ENCODE peak calls at places on chromosomes 3 and 15, in six cellular contexts. One of them, this sample, is unnamed.
A peak's percentile ranks its signal among the peaks of the same experiment; 100 is the strongest.

GRCh38 chr3:146715176-146715575 is 110.0 kb upstream of the PLSCR5 start:
- DNase-seq in HepG2: no peak
- DNase-seq in GM12878: no peak
- DNase-seq in HCT116: no peak
- DNase-seq in H1: no peak
- DNase-seq in SK-N-SH: no peak
- DNase-seq in this sample: peak; percentile 34

GRCh38 chr3:138241061-138241460 is 54.0 kb downstream of the ARMC8 start:
- DNase-seq in GM12878: no peak
- DNase-seq in HCT116: no peak
- DNase-seq in HepG2: no peak
- DNase-seq in H1: no peak
- DNase-seq in SK-N-SH: no peak
- DNase-seq in this sample: no peak

GRCh38 chr15:92809064-92809879 is 90.9 kb upstream of the CHD2 start:
- DNase-seq in HepG2: peak; percentile 95
- DNase-seq in SK-N-SH: peak; percentile 94
- DNase-seq in H1: peak; percentile 99
- DNase-seq in GM12878: peak; percentile 94
- DNase-seq in HCT116: peak; percentile 83
- DNase-seq in this sample: peak; percentile 99

GRCh38 chr3:1843111-1843510 is 255.6 kb upstream of the CNTN4 start:
- DNase-seq in HepG2: no peak
- DNase-seq in HCT116: no peak
- DNase-seq in SK-N-SH: no peak
- DNase-seq in H1: no peak
- DNase-seq in GM12878: no peak
- DNase-seq in this sample: no peak

GRCh38 chr3:143207338-143207961 is 87.9 kb downstream of the CHST2 start:
- DNase-seq in H1: no peak
- DNase-seq in HepG2: no peak
- DNase-seq in SK-N-SH: no peak
- DNase-seq in HCT116: no peak
- DNase-seq in GM12878: peak; percentile 95
- DNase-seq in this sample: no peak

GRCh38 chr3:23702198-23702597 is 103.6 kb upstream of the UBE2E1 start:
- DNase-seq in H1: no peak
- DNase-seq in SK-N-SH: no peak
- DNase-seq in GM12878: no peak
- DNase-seq in HCT116: no peak
- DNase-seq in HepG2: no peak
- DNase-seq in this sample: peak; percentile 9

GRCh38 chr3:38268522-38268921 is 2.9 kb downstream of the SLC22A13 start:
- DNase-seq in HepG2: no peak
- DNase-seq in H1: no peak
- DNase-seq in HCT116: no peak
- DNase-seq in GM12878: no peak
- DNase-seq in SK-N-SH: no peak
- DNase-seq in this sample: no peak

GRCh38 chr3:86990171-86990733 is 697 bp downstream of the VGLL3 start:
- DNase-seq in GM12878: no peak
- DNase-seq in H1: peak; percentile 78
- DNase-seq in HepG2: no peak
- DNase-seq in HCT116: no peak
- DNase-seq in SK-N-SH: peak; percentile 19
- DNase-seq in this sample: no peak

GRCh38 chr15:60760646-60761504 is 281.9 kb upstream of the ICE2 start:
- DNase-seq in HCT116: no peak
- DNase-seq in HepG2: no peak
- DNase-seq in GM12878: no peak
- DNase-seq in H1: no peak
- DNase-seq in SK-N-SH: no peak
- DNase-seq in this sample: no peak

GRCh38 chr15:60757273-60757672 is 278.3 kb upstream of the ICE2 start:
- DNase-seq in H1: no peak
- DNase-seq in SK-N-SH: no peak
- DNase-seq in HepG2: no peak
- DNase-seq in GM12878: no peak
- DNase-seq in HCT116: no peak
- DNase-seq in this sample: no peak

GRCh38 chr15:60758961-60759729 is 280.2 kb upstream of the ICE2 start:
- DNase-seq in GM12878: no peak
- DNase-seq in HepG2: no peak
- DNase-seq in HCT116: no peak
- DNase-seq in SK-N-SH: no peak
- DNase-seq in H1: no peak
- DNase-seq in this sample: no peak

GRCh38 chr15:60761505-60761845 is 282.5 kb upstream of the ICE2 start:
- DNase-seq in HCT116: no peak
- DNase-seq in GM12878: no peak
- DNase-seq in SK-N-SH: no peak
- DNase-seq in HepG2: no peak
- DNase-seq in H1: no peak
- DNase-seq in this sample: no peak

DNA sequence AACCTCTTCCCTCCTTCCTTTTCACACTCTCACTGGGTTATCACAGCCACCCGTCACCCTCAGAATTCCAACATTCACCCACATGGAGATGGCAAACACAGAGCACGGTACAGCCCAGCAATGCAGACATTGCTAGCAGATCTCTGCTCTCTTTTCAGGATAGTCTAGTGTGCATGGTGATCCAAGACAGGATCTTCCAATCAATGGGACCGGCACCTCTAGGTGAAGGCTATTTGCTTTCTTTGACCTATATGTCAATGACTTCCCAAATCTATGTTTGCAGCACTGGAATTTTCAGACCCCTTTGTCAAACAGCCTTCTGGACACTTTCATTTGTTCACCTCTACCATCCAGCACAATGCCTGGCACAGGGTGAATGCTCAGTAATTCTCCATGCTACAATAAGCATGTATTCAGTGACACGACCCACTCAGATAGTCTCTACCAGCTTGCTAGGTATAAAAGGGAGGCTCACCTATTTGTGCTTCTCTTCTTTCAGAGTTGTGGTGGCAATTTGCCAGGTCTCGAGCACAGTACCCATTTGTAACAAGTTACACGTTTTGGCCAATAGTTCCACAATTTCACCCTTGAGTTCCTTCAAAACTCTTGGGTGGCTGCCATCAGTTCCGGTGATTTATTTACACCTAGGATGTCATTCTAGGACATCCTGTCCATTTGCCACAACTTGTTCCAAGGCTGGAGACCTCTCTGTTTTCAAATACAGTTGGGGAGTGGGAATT is 279.1 kb upstream of the ICE2 start:
- DNase-seq in H1: no peak
- DNase-seq in SK-N-SH: no peak
- DNase-seq in HCT116: no peak
- DNase-seq in GM12878: no peak
- DNase-seq in HepG2: peak; percentile 58
- DNase-seq in this sample: no peak
- H3K9ac ChIP-seq in H1: no peak overlapping the region
- H3K9ac ChIP-seq in SK-N-SH: no peak overlapping the region
- H3K9ac ChIP-seq in HCT116: no peak overlapping the region
- H3K9ac ChIP-seq in GM12878: no peak overlapping the region
- H3K9ac ChIP-seq in HepG2: no peak overlapping the region
- H3K9ac ChIP-seq in this sample: no peak overlapping the region

GRCh38 chr3:117818592-117818991 is 1109.0 kb downstream of the TUSC7 start:
- DNase-seq in HCT116: no peak
- DNase-seq in SK-N-SH: no peak
- DNase-seq in HepG2: no peak
- DNase-seq in H1: no peak
- DNase-seq in GM12878: no peak
- DNase-seq in this sample: no peak
- TF ChIP-seq MAX in HCT116: no peak
- TF ChIP-seq MAX in SK-N-SH: no peak
- TF ChIP-seq MAX in HepG2: no peak
- TF ChIP-seq MAX in H1: no peak
- TF ChIP-seq MAX in GM12878: no peak
- TF ChIP-seq MAX in this sample: no peak

DNA sequence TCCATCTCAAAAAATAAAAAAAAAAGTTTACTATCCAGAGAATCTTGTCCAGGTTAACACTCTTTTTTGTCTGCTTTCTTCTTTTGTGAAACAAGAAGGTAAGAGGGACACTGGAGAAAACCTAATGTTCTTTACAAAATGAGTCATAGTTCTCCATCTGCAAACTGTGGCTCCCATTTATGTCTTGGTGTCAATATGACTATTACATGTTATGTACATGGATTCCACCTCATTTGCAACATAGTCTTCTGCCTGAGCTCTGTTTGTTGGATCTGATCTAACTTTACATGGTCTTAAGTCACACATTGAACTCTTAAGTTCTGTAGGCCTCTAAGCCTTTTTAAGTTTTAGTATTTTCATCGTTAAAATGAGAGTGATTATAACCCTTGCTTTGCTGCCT is 421.1 kb upstream of the TPRG1 start:
- DNase-seq in HepG2: no peak
- DNase-seq in GM12878: no peak
- DNase-seq in H1: no peak
- DNase-seq in SK-N-SH: no peak
- DNase-seq in HCT116: no peak
- DNase-seq in this sample: no peak
- TF ChIP-seq POLR2AphosphoS5 in HepG2: no peak
- TF ChIP-seq POLR2AphosphoS5 in GM12878: no peak
- TF ChIP-seq POLR2AphosphoS5 in H1: no peak
- TF ChIP-seq POLR2AphosphoS5 in SK-N-SH: no peak
- TF ChIP-seq POLR2AphosphoS5 in HCT116: no peak
- TF ChIP-seq POLR2AphosphoS5 in this sample: no peak

DNA sequence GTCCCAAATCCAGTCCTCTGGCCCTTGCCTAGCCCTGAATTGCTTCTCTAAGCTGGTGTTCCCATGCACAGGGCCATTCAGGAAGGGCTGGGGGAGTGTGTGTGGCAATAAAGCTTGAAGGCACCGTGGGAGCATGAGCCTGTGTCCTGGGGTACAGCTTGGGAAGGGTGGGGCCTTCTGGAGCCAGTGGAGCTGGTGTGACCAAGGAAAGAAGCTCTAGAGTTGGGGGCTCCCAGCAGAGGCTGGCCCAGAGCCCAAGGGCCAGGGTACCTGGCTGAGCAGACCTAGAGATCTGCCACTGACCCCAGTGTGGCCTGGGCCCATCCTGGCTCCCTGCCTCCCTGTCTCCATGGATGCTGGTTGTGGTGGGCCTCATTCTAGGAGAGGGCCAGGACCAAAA is 8.0 kb downstream of the ABTB1 start:
- DNase-seq in SK-N-SH: no peak
- DNase-seq in GM12878: no peak
- DNase-seq in HepG2: no peak
- DNase-seq in HCT116: no peak
- DNase-seq in H1: no peak
- DNase-seq in this sample: no peak
- H3K9ac ChIP-seq in SK-N-SH: no peak overlapping the region
- H3K9ac ChIP-seq in GM12878: no peak overlapping the region
- H3K9ac ChIP-seq in HepG2: no peak overlapping the region
- H3K9ac ChIP-seq in HCT116: no peak overlapping the region
- H3K9ac ChIP-seq in H1: no peak overlapping the region
- H3K9ac ChIP-seq in this sample: no peak overlapping the region

GRCh38 chr15:67590191-67590590 is 47.7 kb downstream of the MAP2K5 start:
- DNase-seq in HCT116: no peak
- DNase-seq in SK-N-SH: no peak
- DNase-seq in H1: no peak
- DNase-seq in HepG2: no peak
- DNase-seq in GM12878: no peak
- DNase-seq in this sample: no peak

GRCh38 chr15:67592245-67592644 is 49.7 kb downstream of the MAP2K5 start:
- DNase-seq in HCT116: no peak
- DNase-seq in SK-N-SH: no peak
- DNase-seq in GM12878: no peak
- DNase-seq in H1: no peak
- DNase-seq in HepG2: no peak
- DNase-seq in this sample: no peak

GRCh38 chr15:67593561-67593960 is 51.1 kb downstream of the MAP2K5 start:
- DNase-seq in HCT116: no peak
- DNase-seq in HepG2: no peak
- DNase-seq in SK-N-SH: no peak
- DNase-seq in H1: no peak
- DNase-seq in GM12878: no peak
- DNase-seq in this sample: no peak

GRCh38 chr15:67594793-67595192 is 52.3 kb downstream of the MAP2K5 start:
- DNase-seq in HepG2: no peak
- DNase-seq in SK-N-SH: no peak
- DNase-seq in H1: no peak
- DNase-seq in GM12878: no peak
- DNase-seq in HCT116: no peak
- DNase-seq in this sample: no peak

DNA sequence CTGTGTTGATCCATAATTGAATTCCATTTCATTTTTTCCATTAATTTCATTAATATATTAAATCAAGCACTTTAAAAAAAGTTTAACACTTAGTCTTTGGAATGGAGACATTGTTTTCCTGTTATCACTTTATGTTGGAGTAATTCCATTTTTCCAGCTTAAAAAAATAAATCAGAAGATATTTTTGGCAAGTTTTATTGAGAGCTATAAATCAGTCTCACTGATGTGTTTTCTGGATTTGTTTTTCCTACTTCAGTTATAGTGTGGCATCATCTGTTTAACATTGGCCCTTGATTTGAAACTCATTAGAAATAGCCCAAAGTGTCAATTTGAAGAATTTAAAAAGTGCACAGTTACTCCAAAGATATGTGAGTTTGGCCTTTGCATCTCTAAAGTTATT is 53.1 kb downstream of the MAP2K5 start:
- DNase-seq in H1: no peak
- DNase-seq in HCT116: no peak
- DNase-seq in GM12878: no peak
- DNase-seq in SK-N-SH: no peak
- DNase-seq in HepG2: no peak
- DNase-seq in this sample: peak; percentile 9
- TF ChIP-seq MAX in H1: no peak
- TF ChIP-seq MAX in HCT116: no peak
- TF ChIP-seq MAX in GM12878: no peak
- TF ChIP-seq MAX in SK-N-SH: no peak
- TF ChIP-seq MAX in HepG2: no peak
- TF ChIP-seq MAX in this sample: no peak